ENCODE peak calls at places on chromosome 22, in four cellular contexts. M is psoas muscle; U is CD4-positive, CD25-positive, alpha-beta regulatory T cell; D is IMR-90. V is an unnamed sample.

GRCh38 chr22:27488456-27489224 is 312.9 kb downstream of the MN1 start:
- DNase-seq in U (no peak), D (no peak), M (no peak), V (no peak)

GRCh38 chr22:24989541-24989951 is 37.0 kb downstream of the KIAA1671 start:
- DNase-seq in M (no peak), U (no peak), D (no peak), V (no peak)

GRCh38 chr22:30026751-30027150 is 53.5 kb upstream of the HORMAD2 start:
- DNase-seq in D (no peak), M (no peak), U (no peak), V (no peak)

GRCh38 chr22:24088796-24089195 is 77.7 kb downstream of the CABIN1 start:
- DNase-seq in D (peak; percentile 55), U (no peak), M (no peak), V (no peak)

GRCh38 chr22:31947296-31947695 is 3.0 kb downstream of the YWHAH start:
- DNase-seq in U (no peak), D (no peak), M (no peak), V (no peak)

GRCh38 chr22:41377846-41378245 is 3.9 kb upstream of the TEF start:
- DNase-seq in U (no peak), M (no peak), D (no peak), V (no peak)

GRCh38 chr22:37056246-37056645 is 4.7 kb downstream of the KCTD17 start:
- DNase-seq in M (no peak), U (no peak), D (no peak), V (no peak)

GRCh38 chr22:33578752-33579151 is 341.5 kb downstream of the LARGE1 start:
- DNase-seq in D (no peak), M (no peak), U (no peak), V (no peak)

GRCh38 chr22:39470462-39471335 is 13.9 kb downstream of the MGAT3 start:
- DNase-seq in M (no peak), D (no peak), U (no peak), V (no peak)

GRCh38 chr22:17842386-17842785 is 68.1 kb upstream of the BID start:
- DNase-seq in M (no peak), U (no peak), D (no peak), V (no peak)

GRCh38 chr22:31575190-31575589 is 78.9 kb downstream of the SFI1 start:
- DNase-seq in U (no peak), M (no peak), D (no peak), V (no peak)

GRCh38 chr22:48403521-48403921 is 1424.2 kb downstream of the BRD1 start:
- DNase-seq in D (no peak), U (no peak), M (no peak), V (no peak)

GRCh38 chr22:29956680-29957079 is 73.7 kb downstream of the MTMR3 start:
- DNase-seq in D (peak; percentile 12), U (no peak), M (no peak), V (peak; percentile 32)

GRCh38 chr22:31520036-31520435 is 23.7 kb downstream of the SFI1 start:
- DNase-seq in U (no peak), M (no peak), D (no peak), V (no peak)

GRCh38 chr22:31692186-31692886 is 30.3 kb upstream of the PISD start:
- DNase-seq in M (no peak), U (no peak), D (peak; percentile 68), V (peak; percentile 70)

GRCh38 chr22:28112548-28113043 is 193.5 kb upstream of the PITPNB start:
- DNase-seq in M (peak; percentile 59), U (no peak), D (peak; percentile 43), V (peak; percentile 37)

GRCh38 chr22:29947410-29948387 is 64.7 kb downstream of the MTMR3 start:
- DNase-seq in U (no peak), M (no peak), D (peak; percentile 47), V (no peak)

GRCh38 chr22:26479043-26479791 is 4.4 kb downstream of the HPS4 start:
- DNase-seq in D (no peak), U (no peak), M (no peak), V (no peak)

GRCh38 chr22:31343235-31344191 is 2.6 kb downstream of the PATZ1 start:
- DNase-seq in D (peak; percentile 26), M (no peak), U (no peak), V (peak; percentile 30)

GRCh38 chr22:31344369-31345330 is 1.5 kb downstream of the PATZ1 start:
- DNase-seq in M (peak; percentile 39), U (peak; percentile 14), D (peak; percentile 57), V (no peak)

GRCh38 chr22:17199131-17199731 is 20.0 kb downstream of the ADA2 start:
- DNase-seq in M (peak; percentile 45), D (peak; percentile 16), U (no peak), V (no peak)

GRCh38 chr22:27644566-27644965 is 157.0 kb downstream of the MN1 start:
- DNase-seq in D (no peak), M (no peak), U (no peak), V (no peak)

GRCh38 chr22:33803371-33803770 is 116.9 kb downstream of the LARGE1 start:
- DNase-seq in D (peak; percentile 98), M (no peak), U (no peak), V (peak; percentile 79)

DNA sequence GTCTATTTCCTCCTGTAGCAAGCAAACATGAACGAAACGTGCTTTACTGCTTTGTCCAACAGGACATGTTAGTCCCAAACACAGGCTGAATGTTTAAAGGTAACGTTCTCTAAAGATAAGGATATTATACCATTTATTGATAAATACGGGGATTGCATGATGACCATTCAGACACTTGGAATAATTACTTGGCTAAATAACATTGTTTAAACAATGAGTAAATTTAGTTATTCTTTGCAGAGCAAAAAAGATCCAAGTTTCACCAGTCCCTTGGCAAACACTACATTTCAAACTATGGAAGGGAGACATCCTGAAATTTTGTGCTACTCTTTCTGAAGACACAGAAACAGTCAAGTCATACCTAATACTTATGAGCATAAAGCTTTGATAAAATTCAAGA is 88.0 kb downstream of the ZNF280B start:
- DNase-seq in U (no peak), M (no peak), D (no peak), V (no peak)
- H3K27me3 ChIP-seq in U (peaks cover 8% of the 10 kb centered on the region), M (no peaks in the 10 kb centered on the region), D (peaks cover 11% of the 10 kb centered on the region), V (peaks cover 30% of the 10 kb centered on the region)

DNA sequence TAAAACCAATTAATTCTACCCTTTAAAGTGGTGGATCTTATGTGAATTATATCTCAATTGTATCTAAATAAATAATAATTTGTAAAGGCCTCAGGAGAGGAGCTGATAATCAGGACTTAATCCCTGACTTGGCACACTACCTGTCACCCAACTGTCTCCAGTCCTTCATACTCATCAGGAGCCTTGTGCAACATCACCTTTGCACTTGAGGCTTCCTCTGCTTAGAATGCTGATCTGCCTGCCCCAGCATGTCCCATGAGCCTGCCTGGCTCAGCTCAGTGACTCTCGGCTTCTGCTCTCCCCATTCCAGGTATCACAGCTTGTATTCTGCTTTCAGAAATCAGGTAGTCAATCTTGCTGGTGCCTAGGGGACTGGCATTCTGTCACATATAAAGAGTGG is 43.9 kb upstream of the PRODH start:
- DNase-seq in M (no peak), D (no peak), U (no peak), V (peak; percentile 55)
- H3K27me3 ChIP-seq in M (no peaks in the 10 kb centered on the region), D (peaks cover 4% of the 10 kb centered on the region), U (no peaks in the 10 kb centered on the region), V (no peaks in the 10 kb centered on the region)

GRCh38 chr22:22979121-22979724 is 91.1 kb upstream of the GNAZ start:
- DNase-seq in D (no peak), U (no peak), M (no peak), V (no peak)
- H3K27me3 ChIP-seq in D (no peaks in the 10 kb centered on the region), U (peaks cover 7% of the 10 kb centered on the region), M (no peaks in the 10 kb centered on the region), V (no peaks in the 10 kb centered on the region)

DNA sequence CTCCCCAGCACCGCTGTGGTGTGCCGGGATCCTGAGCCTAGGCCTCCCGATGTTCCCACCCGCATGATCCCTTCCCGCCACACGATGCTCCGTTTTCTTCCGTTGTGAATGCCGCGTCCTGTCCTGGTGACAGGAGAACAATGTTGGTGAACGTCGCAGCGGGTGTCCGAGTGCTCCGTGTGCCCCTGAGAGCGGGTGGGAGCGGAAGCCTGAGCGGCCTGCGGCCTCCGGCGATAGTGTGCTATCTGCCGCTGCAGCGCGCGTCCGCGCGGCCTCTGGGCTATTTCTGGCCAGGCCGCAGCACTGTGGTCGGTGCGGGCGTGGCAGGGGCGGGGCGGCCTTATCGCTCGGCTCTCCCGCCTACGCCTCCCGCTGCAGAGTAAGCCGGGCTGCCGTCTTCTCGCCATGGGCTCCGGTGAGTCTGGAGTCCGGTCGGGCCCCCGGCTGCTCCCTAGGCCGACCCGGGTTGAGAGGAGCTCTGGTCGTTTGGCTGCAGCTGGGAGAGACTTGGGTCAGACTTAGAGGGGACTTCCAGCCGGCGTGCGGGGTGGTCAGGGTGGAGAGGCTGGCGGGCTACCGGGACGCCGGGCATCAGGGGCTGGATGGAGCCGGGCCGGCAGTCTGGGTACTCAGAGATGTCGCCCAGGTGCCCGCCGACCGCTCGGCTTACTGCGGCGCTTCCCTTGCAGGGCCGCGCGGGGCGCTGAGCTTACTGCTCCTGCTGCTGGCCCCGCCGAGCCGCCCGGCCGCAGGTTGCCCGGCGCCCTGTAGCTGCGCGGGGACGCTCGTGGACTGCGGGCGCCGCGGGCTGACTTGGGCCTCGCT is at the start of gene GP1BB:
- DNase-seq in D (no peak), U (no peak), M (no peak), V (peak; percentile 33)
- H3K27me3 ChIP-seq in D (peaks cover 22% of the 10 kb centered on the region), U (peaks cover 5% of the 10 kb centered on the region), M (no peaks in the 10 kb centered on the region), V (peaks cover 55% of the 10 kb centered on the region)

GRCh38 chr22:44891791-44892190 is 118.0 kb downstream of the PHF21B start:
- DNase-seq in M (no peak), D (no peak), U (no peak), V (no peak)
- H3K27me3 ChIP-seq in M (no peaks in the 10 kb centered on the region), D (peaks cover 3% of the 10 kb centered on the region), U (no peaks in the 10 kb centered on the region), V (no peaks in the 10 kb centered on the region)

DNA sequence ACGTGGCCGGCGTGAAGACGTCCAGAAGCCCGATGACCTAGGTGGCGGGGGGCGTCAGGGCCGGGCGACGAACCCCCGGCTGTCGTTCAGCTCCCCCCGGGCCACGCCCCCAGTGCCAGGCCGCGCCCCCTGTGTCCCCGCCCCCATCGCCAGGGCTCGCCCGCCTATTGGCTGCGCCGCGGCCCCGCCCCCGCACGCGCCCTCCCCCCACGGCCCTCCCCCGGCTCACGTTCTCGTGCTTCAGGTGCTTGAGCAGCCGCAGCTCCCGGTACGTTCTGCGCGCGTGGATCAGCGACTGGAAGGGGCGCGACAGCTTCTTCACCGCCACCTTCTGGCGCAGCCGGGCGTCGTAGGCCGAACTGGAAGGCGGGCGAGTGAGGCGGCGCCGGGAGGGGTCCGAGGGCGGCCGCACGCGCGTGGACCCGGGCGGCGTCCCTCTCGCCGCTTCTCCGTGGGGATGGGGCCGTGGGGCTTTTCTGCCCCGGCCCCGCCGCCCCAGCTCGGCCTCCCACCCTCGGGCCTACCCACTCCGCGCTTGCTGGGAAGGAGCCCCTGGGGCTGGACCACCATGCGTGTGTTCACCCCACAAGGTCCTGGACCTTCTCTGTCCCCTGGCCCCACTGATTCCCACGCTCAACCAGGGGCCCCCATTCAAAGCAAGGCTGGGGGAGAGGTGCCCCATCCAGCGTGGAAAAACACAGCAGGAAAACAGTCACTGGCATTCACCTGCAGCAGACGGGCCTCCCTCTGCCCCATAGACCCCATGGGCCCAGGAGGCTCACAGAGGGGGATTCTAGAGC is 2.4 kb downstream of the MAPK11 start:
- DNase-seq in D (peak; percentile 38), U (peak; percentile 38), M (peak; percentile 78), V (no peak)
- H3K27me3 ChIP-seq in D (no peaks in the 10 kb centered on the region), U (no peaks in the 10 kb centered on the region), M (no peaks in the 10 kb centered on the region), V (peaks cover 18% of the 10 kb centered on the region)

GRCh38 chr22:46583571-46583970 is 36.6 kb upstream of the GRAMD4 start:
- DNase-seq in M (no peak), U (no peak), D (no peak), V (no peak)
- H3K27me3 ChIP-seq in M (no peaks in the 10 kb centered on the region), U (no peaks in the 10 kb centered on the region), D (no peaks in the 10 kb centered on the region), V (peaks cover 4% of the 10 kb centered on the region)

GRCh38 chr22:50548913-50549790 is 3.5 kb downstream of the KLHDC7B start:
- DNase-seq in D (no peak), U (no peak), M (no peak), V (no peak)
- H3K27me3 ChIP-seq in D (peaks cover 79% of the 10 kb centered on the region), U (no peaks in the 10 kb centered on the region), M (no peaks in the 10 kb centered on the region), V (peaks cover 31% of the 10 kb centered on the region)

GRCh38 chr22:22440188-22440587 is 68.4 kb downstream of the ZNF280B start:
- DNase-seq in M (no peak), D (no peak), U (no peak), V (no peak)
- H3K27me3 ChIP-seq in M (no peaks in the 10 kb centered on the region), D (no peaks in the 10 kb centered on the region), U (peaks cover 7% of the 10 kb centered on the region), V (no peaks in the 10 kb centered on the region)